ENCODE peak calls at places on chromosomes 5 and 9, in five cellular contexts. E is sigmoid colon, Y is stomach, P is upper lobe of left lung, S is K562. V is an unnamed sample.
A peak's percentile ranks its signal among the peaks of the same experiment; 100 is the strongest.

GRCh38 chr5:17463653-17464052 is 34.4 kb upstream of the TAF11L2 start:
- DNase-seq in S (no peak), P (no peak), Y (no peak), E (no peak), V (no peak)

GRCh38 chr5:14909369-14909768 is 37.8 kb upstream of the ANKH start:
- DNase-seq in E (no peak), P (no peak), S (no peak), Y (no peak), V (no peak)

GRCh38 chr5:76947064-76947463 is 5.8 kb upstream of the CRHBP start:
- DNase-seq in S (peak; percentile 32), E (no peak), Y (no peak), P (no peak), V (no peak)

GRCh38 chr5:43073597-43074546 is 33.8 kb upstream of the ANXA2R start:
- DNase-seq in E (no peak), S (peak; percentile 63), Y (peak; percentile 35), P (no peak), V (peak; percentile 37)

GRCh38 chr5:37836173-37837100 is 3.4 kb downstream of the GDNF start:
- DNase-seq in S (no peak), Y (no peak), E (no peak), P (peak; percentile 78), V (no peak)

GRCh38 chr5:167821669-167822068 is 469.8 kb upstream of the WWC1 start:
- DNase-seq in S (no peak), E (no peak), Y (no peak), P (no peak), V (no peak)

GRCh38 chr9:18543406-18543965 is 69.5 kb downstream of the ADAMTSL1 start:
- DNase-seq in P (no peak), E (no peak), Y (no peak), S (no peak), V (no peak)

GRCh38 chr5:38831909-38832308 is 13.9 kb upstream of the OSMR start:
- DNase-seq in Y (no peak), S (peak; percentile 36), E (no peak), P (no peak), V (no peak)

GRCh38 chr9:127904518-127904887 is 5.1 kb upstream of the ST6GALNAC6 start:
- DNase-seq in Y (no peak), P (peak; percentile 74), E (peak; percentile 74), S (no peak), V (no peak)

GRCh38 chr9:93116049-93116961 is 17.7 kb downstream of the NINJ1 start:
- DNase-seq in Y (peak; percentile 70), E (peak; percentile 91), S (no peak), P (no peak), V (peak; percentile 65)

GRCh38 chr5:73938938-73939320 is 312.9 kb downstream of the ARHGEF28 start:
- DNase-seq in E (no peak), S (no peak), P (no peak), Y (no peak), V (no peak)

GRCh38 chr9:10204276-10204675 is 408.5 kb downstream of the PTPRD start:
- DNase-seq in E (no peak), P (no peak), S (no peak), Y (no peak), V (no peak)

GRCh38 chr5:147427784-147428401 is 82.0 kb downstream of the DPYSL3 start:
- DNase-seq in E (no peak), P (no peak), Y (no peak), S (no peak), V (no peak)

GRCh38 chr5:61600945-61601491 is 269.0 kb downstream of the ZSWIM6 start:
- DNase-seq in P (no peak), Y (no peak), S (no peak), E (no peak), V (no peak)

GRCh38 chr5:38463634-38464521 is 92.6 kb downstream of the LIFR start:
- DNase-seq in P (no peak), E (peak; percentile 74), Y (no peak), S (no peak), V (no peak)

GRCh38 chr5:131810510-131811249 is 13.9 kb upstream of the FNIP1 start:
- DNase-seq in S (no peak), E (no peak), Y (no peak), P (no peak), V (no peak)

GRCh38 chr9:19913151-19913550 is 124.3 kb upstream of the SLC24A2 start:
- DNase-seq in P (no peak), E (no peak), S (no peak), Y (no peak), V (no peak)

GRCh38 chr5:68305223-68305865 is 89.8 kb downstream of the PIK3R1 start:
- DNase-seq in E (no peak), Y (no peak), P (no peak), S (no peak), V (no peak)

GRCh38 chr5:1709186-1709803 is 90.3 kb downstream of the MRPL36 start:
- DNase-seq in P (peak; percentile 37), E (no peak), S (no peak), Y (no peak), V (no peak)

GRCh38 chr5:16964821-16965220 is 28.7 kb upstream of the MYO10 start:
- DNase-seq in P (no peak), S (no peak), E (no peak), Y (no peak), V (no peak)

GRCh38 chr5:138092301-138092700 is 8.5 kb downstream of the WNT8A start:
- DNase-seq in E (no peak), S (no peak), Y (no peak), P (no peak), V (no peak)

GRCh38 chr9:101131326-101131725 is 102.8 kb downstream of the PLPPR1 start:
- DNase-seq in S (no peak), P (no peak), E (no peak), Y (no peak), V (no peak)

GRCh38 chr9:33782395-33783152 is 12.8 kb upstream of the PRSS3 start:
- DNase-seq in E (no peak), S (no peak), Y (no peak), P (no peak), V (no peak)

GRCh38 chr5:43195670-43196265 is 3.7 kb downstream of the NIM1K start:
- DNase-seq in Y (no peak), S (no peak), E (no peak), P (no peak), V (no peak)

GRCh38 chr5:132651838-132652476 is 6.0 kb upstream of the IL13 start:
- DNase-seq in P (no peak), S (peak; percentile 61), E (no peak), Y (peak; percentile 46), V (no peak)

GRCh38 chr9:35164711-35165110 is 2.9 kb downstream of the UNC13B start:
- DNase-seq in P (no peak), Y (no peak), S (no peak), E (no peak), V (no peak)

GRCh38 chr5:16350816-16351215 is 114.8 kb downstream of the ZNF622 start:
- DNase-seq in S (no peak), P (no peak), E (no peak), Y (no peak), V (no peak)

GRCh38 chr9:114588671-114589526 is 1.3 kb downstream of the ATP6V1G1 start:
- DNase-seq in E (no peak), Y (no peak), P (no peak), S (peak; percentile 19), V (no peak)

GRCh38 chr9:88533951-88534455 is 975 bp upstream of the NXNL2 start:
- DNase-seq in Y (peak; percentile 30), P (peak; percentile 88), E (peak; percentile 72), S (peak; percentile 62), V (peak; percentile 17)

GRCh38 chr5:115685966-115686691 is 60.3 kb upstream of the TMED7 start:
- DNase-seq in E (peak; percentile 66), Y (no peak), S (no peak), P (no peak), V (no peak)

GRCh38 chr9:129458663-129459549 is 162.0 kb downstream of the C9orf50 start:
- DNase-seq in P (peak; percentile 89), S (no peak), Y (peak; percentile 86), E (peak; percentile 86), V (peak; percentile 47)

GRCh38 chr9:98256632-98257218 is 1.3 kb upstream of the TBC1D2 start:
- DNase-seq in E (no peak), Y (no peak), P (no peak), S (peak; percentile 52), V (no peak)

GRCh38 chr5:104199771-104200170 is 637.2 kb upstream of the NUDT12 start:
- DNase-seq in P (no peak), Y (no peak), E (no peak), S (no peak), V (no peak)

GRCh38 chr5:124301850-124302249 is 444.6 kb downstream of the ZNF608 start:
- DNase-seq in P (no peak), Y (no peak), S (no peak), E (no peak), V (no peak)

GRCh38 chr5:153782589-153783238 is 256.0 kb downstream of the FAM114A2 start:
- DNase-seq in E (no peak), Y (no peak), P (no peak), S (no peak), V (no peak)

DNA sequence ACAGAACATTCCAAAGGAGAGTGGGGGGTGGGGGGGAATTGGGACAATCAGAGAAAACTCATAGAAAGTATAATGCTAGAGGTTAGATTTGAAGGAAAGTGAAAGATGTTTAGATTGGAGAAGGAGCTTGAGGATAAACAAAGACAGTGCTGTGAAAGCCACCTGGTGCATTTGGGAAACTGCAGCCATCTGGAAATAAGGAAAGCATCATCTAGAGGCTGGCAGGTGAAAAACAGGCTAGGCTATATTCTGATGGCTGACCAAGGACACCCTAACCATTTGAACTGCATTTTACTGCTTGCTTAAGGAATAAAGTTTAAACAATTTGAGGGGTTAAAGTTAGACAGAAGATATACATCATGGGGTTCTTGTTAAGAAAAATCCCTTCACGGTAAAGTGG is 296.4 kb downstream of the CETN3 start:
- DNase-seq in S (no peak), P (no peak), E (no peak), Y (no peak), V (no peak)
- TF ChIP-seq POLR2AphosphoS5 in S (no peak), P (no peak), E (no peak), Y (no peak), V (no peak)

GRCh38 chr5:141528401-141528984 is 39.6 kb downstream of the PCDHGC5 start:
- DNase-seq in E (peak; percentile 70), S (no peak), P (no peak), Y (no peak), V (no peak)
- TF ChIP-seq EP300 in E (no peak), S (no peak), P (no peak), Y (no peak), V (no peak)

GRCh38 chr9:112970939-112971338 is 41.1 kb downstream of the ZNF883 start:
- DNase-seq in P (no peak), S (no peak), Y (no peak), E (no peak), V (no peak)
- TF ChIP-seq CTCF in P (no peak), S (peak; percentile 21), Y (no peak), E (no peak), V (no peak)

DNA sequence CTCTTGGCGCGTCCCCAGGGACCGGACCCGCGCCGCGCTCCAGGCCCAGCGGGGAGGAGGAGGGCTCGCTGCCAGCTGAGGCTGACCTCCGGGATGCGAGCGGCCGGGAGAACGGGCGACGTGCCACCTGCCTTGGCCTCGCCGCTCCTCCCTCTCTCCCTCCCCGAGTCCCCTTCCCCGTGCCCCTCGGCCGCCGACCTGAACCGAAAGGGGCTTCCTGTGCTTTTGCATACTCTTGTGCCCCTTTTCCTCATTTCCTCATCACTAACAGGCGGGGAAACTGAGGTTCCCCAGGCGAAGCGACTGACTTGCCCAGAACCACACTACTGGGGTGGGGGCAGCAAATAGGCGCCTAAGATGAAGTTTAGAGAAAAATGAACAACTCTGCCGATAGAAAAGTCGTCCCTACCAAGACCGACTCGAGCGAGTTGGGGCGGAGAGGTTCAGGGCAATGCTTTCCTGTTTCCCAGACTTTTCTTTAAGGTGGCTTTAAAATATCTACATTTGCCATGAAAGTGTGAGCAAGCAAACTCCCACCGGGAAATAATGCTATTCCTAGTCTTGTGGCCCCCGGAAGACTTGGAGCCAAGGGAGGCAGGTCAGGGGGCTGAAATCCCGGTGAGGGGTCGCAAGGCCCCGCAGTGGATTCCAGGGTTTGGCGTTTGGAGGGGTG is 580 bp upstream of the DUSP1 start:
- DNase-seq in E (no peak), S (no peak), P (no peak), Y (no peak), V (no peak)
- TF ChIP-seq POLR2AphosphoS5 in E (no peak), S (no peak), P (no peak), Y (no peak), V (no peak)

V was measured in transverse colon.